ENCODE peak calls at places on chromosomes 13 and 19, in six cellular contexts. S, F, O, D, L and C are unnamed samples.

GRCh38 chr19:664913-665443 is 2.0 kb upstream of the RNF126 start:
- DNase-seq in D (peak), F (peak), O (peak), S (peak), L (peak), C (peak)

GRCh38 chr19:44476559-44477408 is 23.5 kb downstream of the ZNF180 start:
- DNase-seq in L (no peak), S (no peak), O (no peak), F (no peak), D (peak), C (no peak)

GRCh38 chr13:46866150-46866549 is 30.7 kb downstream of the HTR2A start:
- DNase-seq in O (peak), D (peak), L (no peak), F (peak), S (no peak), C (no peak)

GRCh38 chr13:77699059-77699680 is 1.7 kb downstream of the SLAIN1 start:
- DNase-seq in D (no peak), L (no peak), O (no peak), F (no peak), S (no peak), C (no peak)

GRCh38 chr19:10928563-10929401 is at the start of the genes TIMM29 and YIPF2:
- DNase-seq in L (peak), S (peak), O (peak), F (peak), D (peak), C (peak)

GRCh38 chr19:54287456-54287855 is 6.5 kb upstream of the LILRB2 start:
- DNase-seq in L (no peak), F (no peak), D (no peak), O (no peak), S (no peak), C (no peak)

GRCh38 chr19:588758-589692 is 656 bp upstream of the HCN2 start:
- DNase-seq in S (no peak), F (no peak), O (peak), L (no peak), D (no peak), C (no peak)

GRCh38 chr19:33403221-33403972 is 29.9 kb downstream of the CEBPG start:
- DNase-seq in F (no peak), O (peak), S (peak), L (no peak), D (peak), C (peak)

GRCh38 chr19:33828266-33829075 is 31.8 kb downstream of the KCTD15 start:
- DNase-seq in L (no peak), O (no peak), F (no peak), D (no peak), S (no peak), C (no peak)

GRCh38 chr13:60431108-60431700 is 34.2 kb downstream of the TDRD3 start:
- DNase-seq in L (no peak), F (no peak), O (peak), D (peak), S (peak), C (no peak)

GRCh38 chr19:48896191-48896720 is 2.3 kb downstream of the TULP2 start:
- DNase-seq in F (peak), L (peak), O (peak), D (no peak), S (peak), C (no peak)

GRCh38 chr19:23046743-23047142 is 43.8 kb upstream of the ZNF728 start:
- DNase-seq in D (no peak), O (no peak), S (no peak), F (no peak), L (no peak), C (no peak)

GRCh38 chr13:23557043-23557442 is 13.2 kb upstream of the TNFRSF19 start:
- DNase-seq in F (no peak), L (no peak), S (no peak), O (no peak), D (no peak), C (no peak)

GRCh38 chr19:49387936-49388372 is at the start of gene KASH5:
- DNase-seq in L (no peak), O (peak), S (peak), D (no peak), F (no peak), C (peak)

GRCh38 chr13:101397742-101398141 is 18.6 kb downstream of the NALCN start:
- DNase-seq in S (no peak), D (no peak), O (no peak), F (no peak), L (no peak), C (no peak)

GRCh38 chr13:76225815-76226489 is 589.8 kb downstream of the LMO7 start:
- DNase-seq in L (no peak), S (no peak), O (no peak), D (no peak), F (no peak), C (no peak)

GRCh38 chr13:21055016-21055415 is 6.4 kb downstream of the LATS2 start:
- DNase-seq in F (no peak), S (no peak), O (no peak), L (no peak), D (no peak), C (no peak)

GRCh38 chr19:32197896-32198882 is 147.2 kb upstream of the ZNF507 start:
- DNase-seq in S (no peak), L (no peak), D (no peak), O (no peak), F (no peak), C (no peak)

GRCh38 chr13:97250560-97250959 is 28.4 kb downstream of the MBNL2 start:
- DNase-seq in L (no peak), D (no peak), O (no peak), F (no peak), S (no peak), C (no peak)

GRCh38 chr13:85529216-85529590 is 270.0 kb downstream of the SLITRK6 start:
- DNase-seq in O (no peak), L (no peak), D (no peak), F (no peak), S (no peak), C (no peak)

GRCh38 chr19:3398114-3398899 is 31.9 kb downstream of the NFIC start:
- DNase-seq in D (peak), F (no peak), L (no peak), O (no peak), S (no peak), C (no peak)

GRCh38 chr19:7595466-7596133 is at the start of gene CAMSAP3:
- DNase-seq in D (peak), O (peak), F (peak), L (no peak), S (peak), C (peak)

GRCh38 chr13:85974604-85975366 is 175.6 kb upstream of the SLITRK6 start:
- DNase-seq in L (no peak), S (no peak), O (no peak), D (no peak), F (no peak), C (no peak)

GRCh38 chr19:43489310-43489709 is 15.2 kb downstream of the PHLDB3 start:
- DNase-seq in D (no peak), F (no peak), L (no peak), S (no peak), O (no peak), C (no peak)

GRCh38 chr19:7603919-7604318 is 8.3 kb downstream of the CAMSAP3 start:
- DNase-seq in S (no peak), O (no peak), F (no peak), L (no peak), D (no peak), C (no peak)

GRCh38 chr19:48230555-48231129 is 25.1 kb downstream of the CARD8 start:
- DNase-seq in F (no peak), S (peak), O (no peak), L (no peak), D (no peak), C (no peak)

GRCh38 chr19:900302-901111 is 7.2 kb downstream of the RNU6-9 start:
- DNase-seq in F (no peak), S (peak), L (no peak), D (no peak), O (peak), C (no peak)

GRCh38 chr19:53102186-53102585 is 1.0 kb downstream of the ZNF160 start:
- DNase-seq in D (no peak), L (no peak), F (no peak), O (peak), S (peak), C (no peak)

GRCh38 chr13:30235206-30235605 is 72.1 kb downstream of the KATNAL1 start:
- DNase-seq in L (no peak), O (no peak), D (no peak), S (no peak), F (no peak), C (no peak)

GRCh38 chr13:37899753-37900152 is 30.2 kb upstream of the TRPC4 start:
- DNase-seq in F (no peak), L (no peak), D (peak), O (no peak), S (no peak), C (no peak)

GRCh38 chr19:43534811-43535761 is 2.1 kb downstream of the ZNF575 start:
- DNase-seq in D (peak), O (peak), F (peak), L (no peak), S (no peak), C (no peak)

GRCh38 chr13:111415216-111415615 is 94.8 kb downstream of the TEX29 start:
- DNase-seq in S (no peak), D (no peak), F (no peak), O (no peak), L (no peak), C (no peak)

GRCh38 chr19:10946964-10947657 is 13.7 kb upstream of the SMARCA4 start:
- DNase-seq in S (no peak), F (no peak), D (no peak), O (no peak), L (no peak), C (no peak)

GRCh38 chr19:48673436-48674100 is 751 bp upstream of the NTN5 start:
- DNase-seq in S (no peak), F (no peak), O (no peak), L (no peak), D (no peak), C (no peak)

GRCh38 chr19:41376241-41376997 is at the start of gene TMEM91:
- DNase-seq in S (no peak), F (no peak), L (no peak), D (no peak), O (peak), C (no peak)

GRCh38 chr13:45047394-45048328 is 58.3 kb downstream of the GPALPP1 start:
- DNase-seq in F (peak), D (peak), O (peak), L (peak), S (peak), C (peak)

GRCh38 chr19:3968556-3969434 is 2.1 kb downstream of the DAPK3 start:
- DNase-seq in O (peak), F (peak), D (peak), L (no peak), S (peak), C (no peak)

GRCh38 chr19:21608571-21608970 is 103.2 kb downstream of the ZNF429 start:
- DNase-seq in D (peak), L (no peak), F (no peak), O (no peak), S (no peak), C (no peak)

GRCh38 chr13:74662895-74663294 is 528.7 kb upstream of the KLF12 start:
- DNase-seq in F (no peak), L (no peak), D (no peak), S (no peak), O (no peak), C (no peak)
- TF ChIP-seq TAF1 in F (no peak), L (no peak), D (no peak), S (no peak), O (no peak), C (no peak)

DNA sequence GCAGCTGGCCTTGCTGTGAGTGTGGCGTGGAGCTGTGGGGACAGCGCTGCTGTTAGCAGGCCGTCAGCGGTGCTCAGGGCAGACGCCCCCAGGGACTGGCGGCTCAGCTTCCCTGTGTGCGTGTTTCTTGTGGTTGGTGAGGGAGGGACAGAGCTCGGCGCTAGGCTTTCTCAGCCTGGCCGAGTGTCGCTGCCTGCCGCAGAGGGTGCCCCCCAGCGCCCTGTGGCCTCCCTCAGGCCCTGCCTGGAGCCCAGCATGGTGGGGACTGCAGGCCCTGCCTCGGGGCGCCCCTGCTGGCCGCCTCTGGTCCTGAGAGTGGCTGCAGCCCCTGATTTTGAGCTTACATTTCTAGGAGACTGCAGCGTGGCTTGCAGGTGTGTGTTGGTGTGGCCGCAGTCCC is 35.5 kb downstream of the DOT1L start:
- DNase-seq in L (peak), S (no peak), O (peak), D (no peak), F (no peak), C (peak)
- TF ChIP-seq TAF1 in L (no peak), S (no peak), O (no peak), D (no peak), F (no peak), C (no peak)

GRCh38 chr13:49641810-49642291 is 13.5 kb downstream of the ARL11 start:
- DNase-seq in S (peak), L (no peak), D (no peak), F (no peak), O (no peak), C (no peak)
- TF ChIP-seq TAF1 in S (no peak), L (no peak), D (no peak), F (no peak), O (no peak), C (no peak)

GRCh38 chr13:31930490-31930889 is 101.1 kb upstream of the FRY start:
- DNase-seq in S (no peak), O (no peak), D (no peak), F (no peak), L (no peak), C (no peak)

GRCh38 chr13:31927219-31927653 is 104.3 kb upstream of the FRY start:
- DNase-seq in D (peak), S (no peak), L (no peak), O (no peak), F (no peak), C (no peak)

GRCh38 chr13:31929031-31929770 is 102.4 kb upstream of the FRY start:
- DNase-seq in D (no peak), F (no peak), O (no peak), S (no peak), L (no peak), C (no peak)

GRCh38 chr13:31925079-31925478 is 106.5 kb upstream of the FRY start:
- DNase-seq in O (no peak), S (no peak), F (no peak), L (no peak), D (no peak), C (no peak)

DNA sequence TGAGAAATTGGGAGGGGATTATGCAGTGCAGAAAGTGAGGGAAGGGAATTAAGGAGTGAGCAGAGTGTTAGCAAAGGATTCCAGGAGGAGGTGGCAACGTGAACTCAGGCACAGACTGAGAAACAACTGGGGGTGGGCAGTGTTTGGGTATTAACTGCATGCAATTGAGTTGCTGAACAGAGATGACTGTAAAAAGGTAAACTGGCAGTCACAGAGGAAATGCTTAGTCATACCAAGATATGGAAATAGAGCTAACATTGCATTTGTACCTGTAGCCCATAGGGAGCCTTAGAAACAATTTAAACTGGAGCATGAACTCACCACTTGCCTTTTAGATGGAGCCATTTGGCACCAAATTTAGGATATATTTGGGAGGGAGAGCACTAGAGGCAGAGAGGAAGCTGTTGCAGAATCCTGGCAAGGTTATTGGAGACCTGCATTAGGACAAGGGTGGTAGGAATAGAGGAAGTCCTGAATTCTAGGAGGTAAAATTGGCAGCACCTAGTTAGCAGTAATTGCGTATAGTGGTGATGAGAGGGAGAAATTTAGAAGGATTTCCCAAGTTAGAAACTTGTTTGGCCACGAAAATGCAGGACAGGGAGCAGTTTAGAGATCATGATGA is 100.6 kb upstream of the FRY start:
- DNase-seq in O (no peak), S (no peak), D (no peak), L (peak), F (no peak), C (peak)
- TF ChIP-seq TAF1 in O (no peak), S (no peak), D (no peak), L (no peak), F (no peak), C (no peak)

GRCh38 chr13:112812306-112813034 is 122.6 kb downstream of the ATP11A start:
- DNase-seq in L (no peak), O (no peak), S (no peak), D (no peak), F (no peak), C (no peak)
- TF ChIP-seq TAF1 in L (no peak), O (no peak), S (no peak), D (no peak), F (no peak), C (no peak)

DNA sequence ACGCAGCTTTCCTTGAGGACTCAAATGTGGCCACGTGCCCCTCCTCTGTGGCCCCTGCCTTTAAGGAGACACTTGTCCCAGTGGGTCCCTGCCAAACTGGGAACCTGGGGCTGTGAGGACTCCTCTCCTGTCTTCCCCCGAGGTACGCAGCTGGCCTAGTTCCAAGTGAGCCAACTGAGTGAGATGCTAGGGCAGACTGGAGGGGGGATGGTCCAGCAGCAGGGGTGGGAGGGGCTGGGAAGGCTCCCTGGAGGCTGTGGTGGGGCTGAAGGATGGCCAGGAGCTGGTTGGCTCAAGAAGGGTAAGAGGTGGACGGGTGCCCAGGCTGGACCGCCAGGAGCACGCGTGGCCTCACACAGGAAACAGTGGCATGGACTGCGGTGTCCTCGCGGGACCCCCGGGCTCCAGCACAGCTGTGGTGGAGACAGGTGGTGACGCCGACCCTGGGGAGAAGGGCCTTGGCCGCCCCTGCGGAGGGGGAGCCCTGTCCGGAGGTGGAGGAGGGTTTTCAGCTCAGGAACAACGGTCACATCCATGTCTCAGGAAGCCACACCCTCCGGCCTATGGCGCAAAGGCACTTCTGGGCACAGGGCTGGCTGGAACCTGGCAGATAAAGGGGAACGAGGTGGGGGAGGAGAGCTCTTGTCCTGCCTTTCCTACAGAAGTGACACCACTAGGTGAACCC is 45.8 kb downstream of the MLLT1 start:
- DNase-seq in O (peak), S (peak), L (no peak), D (no peak), F (no peak), C (peak)
- TF ChIP-seq TAF1 in O (no peak), S (no peak), L (no peak), D (no peak), F (no peak), C (no peak)

DNA sequence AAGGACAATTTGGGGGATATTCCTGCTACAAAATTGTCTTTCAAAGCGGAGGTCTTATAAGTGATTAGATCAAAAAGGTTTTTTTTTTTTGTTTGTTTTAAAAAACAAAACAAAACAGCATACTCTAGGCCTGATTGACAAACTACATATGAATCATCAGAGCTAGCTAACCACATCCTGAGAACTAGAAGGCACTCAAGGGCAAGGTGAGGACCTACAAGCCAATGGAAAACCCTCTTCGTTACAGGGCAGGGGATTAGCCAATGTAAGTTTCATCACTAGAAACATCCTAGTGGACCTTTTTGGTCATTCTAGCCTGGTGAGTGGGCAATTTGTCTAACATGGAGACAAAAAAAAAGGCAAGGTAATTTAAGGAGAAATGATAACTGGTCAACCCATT is 428.6 kb downstream of the RFC3 start:
- DNase-seq in F (no peak), S (no peak), O (no peak), L (no peak), D (no peak), C (no peak)
- TF ChIP-seq TAF1 in F (no peak), S (no peak), O (no peak), L (no peak), D (no peak), C (no peak)

DNA sequence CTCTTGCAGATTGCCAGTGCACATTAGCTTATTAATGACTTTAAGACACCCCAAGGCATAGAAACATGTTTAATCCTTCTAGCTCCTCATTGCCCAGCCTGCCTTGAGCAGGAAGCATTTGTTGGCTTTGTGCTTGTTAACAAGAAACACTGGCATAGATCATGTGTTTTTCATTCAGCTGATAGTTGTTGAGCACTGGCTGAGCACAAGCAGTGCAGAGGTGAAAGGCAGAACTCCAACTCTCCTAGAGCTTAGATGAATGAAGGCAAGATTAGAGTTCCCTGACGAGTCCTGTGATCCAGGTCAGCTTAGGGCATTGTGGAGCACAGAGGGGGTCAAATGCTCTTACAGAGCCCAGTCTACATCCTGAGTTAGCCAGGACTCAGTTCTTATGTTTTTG is 101.0 kb downstream of the WASF3 start:
- DNase-seq in F (no peak), D (no peak), O (peak), S (no peak), L (no peak), C (no peak)
- TF ChIP-seq TAF1 in F (no peak), D (no peak), O (no peak), S (no peak), L (no peak), C (no peak)

GRCh38 chr19:16457195-16457953 is 14.4 kb downstream of the EPS15L1 start:
- DNase-seq in L (no peak), D (peak), F (no peak), S (peak), O (peak), C (no peak)
- TF ChIP-seq TAF1 in L (peak), D (no peak), F (no peak), S (no peak), O (no peak), C (no peak)